ENCODE peak calls at places on chromosomes 13 and 19, in four cellular contexts. W is ascending aorta, Z is iris pigment epithelial cell, O is HEK293T. N is an unnamed sample.

GRCh38 chr19:5339470-5339949 is 1.1 kb downstream of the PTPRS start:
- DNase-seq in W (no peak), Z (no peak), O (no peak), N (no peak)

GRCh38 chr13:30148171-30148754 is 159.1 kb downstream of the KATNAL1 start:
- DNase-seq in W (no peak), Z (no peak), O (no peak), N (no peak)

GRCh38 chr13:27353166-27353583 is 71.2 kb upstream of the GTF3A start:
- DNase-seq in W (no peak), Z (peak), O (no peak), N (no peak)

GRCh38 chr19:15248648-15249559 is 16.7 kb upstream of the EPHX3 start:
- DNase-seq in W (peak), Z (peak), O (no peak), N (peak)

GRCh38 chr13:91014696-91015095 is 332.8 kb upstream of the MIR17HG start:
- DNase-seq in W (no peak), Z (no peak), O (no peak), N (peak)

GRCh38 chr19:17950310-17951150 is 16.4 kb upstream of the KCNN1 start:
- DNase-seq in W (no peak), Z (no peak), O (no peak), N (no peak)

GRCh38 chr13:97120976-97121375 is 101.2 kb upstream of the MBNL2 start:
- DNase-seq in W (no peak), Z (no peak), O (no peak), N (no peak)

GRCh38 chr13:84812789-84813188 is 930.5 kb upstream of the SLITRK1 start:
- DNase-seq in W (no peak), Z (no peak), O (no peak), N (no peak)

GRCh38 chr13:27770809-27771208 is 21.5 kb upstream of the GSX1 start:
- DNase-seq in W (no peak), Z (peak), O (peak), N (peak)

GRCh38 chr13:46720189-46720588 is 76.8 kb downstream of the ESD start:
- DNase-seq in W (no peak), Z (no peak), O (no peak), N (no peak)

GRCh38 chr13:29684441-29684840 is 89.0 kb upstream of the SLC7A1 start:
- DNase-seq in W (no peak), Z (no peak), O (no peak), N (peak)

GRCh38 chr19:34075661-34076091 is 96.6 kb upstream of the LSM14A start:
- DNase-seq in W (no peak), Z (peak), O (no peak), N (no peak)

GRCh38 chr13:66503890-66504289 is 726.2 kb downstream of the PCDH9 start:
- DNase-seq in W (no peak), Z (peak), O (no peak), N (no peak)

GRCh38 chr19:53982056-53982455 is 9.4 kb upstream of the CACNG6 start:
- DNase-seq in W (no peak), Z (peak), O (no peak), N (no peak)

N was measured in fibroblast of mammary gland.